ENCODE peak calls at places on chromosomes 2 and 18, in nine cellular contexts. F, Z, W, J, Q, C, P, L and M are unnamed samples.

GRCh38 chr2:120494446-120494845 is 148.5 kb downstream of the INHBB start:
- DNase-seq in F (no peak), Z (no peak), W (no peak), J (no peak), Q (no peak), C (peak; percentile 36), P (no peak), L (no peak), M (no peak)

GRCh38 chr2:233815861-233816260 is 37.7 kb downstream of the MROH2A start:
- DNase-seq in F (no peak), Z (no peak), W (no peak), J (no peak), Q (no peak), C (peak; percentile 27), P (no peak), L (no peak), M (no peak)

GRCh38 chr18:7590800-7591560 is 23.9 kb downstream of the PTPRM start:
- DNase-seq in F (peak; percentile 52), Z (no peak), W (no peak), J (no peak), Q (no peak), C (peak; percentile 65), P (no peak), L (no peak), M (no peak)

GRCh38 chr18:76390452-76391035 is 104.5 kb downstream of the ZNF516 start:
- DNase-seq in F (no peak), Z (no peak), W (no peak), J (no peak), Q (peak; percentile 74), C (no peak), P (no peak), L (no peak), M (no peak)

GRCh38 chr2:160989778-160990177 is 170.4 kb upstream of the TANK start:
- DNase-seq in F (no peak), Z (no peak), W (no peak), J (no peak), Q (no peak), C (no peak), P (no peak), L (no peak), M (no peak)

GRCh38 chr18:28794459-28795245 is 617.7 kb upstream of the CDH2 start:
- DNase-seq in F (peak; percentile 55), Z (no peak), W (no peak), J (peak; percentile 5), Q (no peak), C (peak; percentile 79), P (no peak), L (no peak), M (no peak)

GRCh38 chr2:36562245-36562644 is 35.7 kb downstream of the FEZ2 start:
- DNase-seq in F (peak; percentile 79), Z (no peak), W (no peak), J (peak; percentile 49), Q (no peak), C (peak; percentile 75), P (no peak), L (no peak), M (no peak)

GRCh38 chr2:30731248-30731647 is 76.0 kb downstream of the CAPN13 start:
- DNase-seq in F (no peak), Z (no peak), W (no peak), J (no peak), Q (no peak), C (no peak), P (no peak), L (no peak), M (no peak)

GRCh38 chr2:198096965-198097364 is 292.6 kb downstream of the PLCL1 start:
- DNase-seq in F (no peak), Z (no peak), W (no peak), J (no peak), Q (no peak), C (no peak), P (no peak), L (no peak), M (no peak)

GRCh38 chr2:204533629-204534370 is 11.5 kb upstream of the PARD3B start:
- DNase-seq in F (peak; percentile 69), Z (peak; percentile 38), W (no peak), J (peak; percentile 33), Q (peak; percentile 37), C (peak; percentile 63), P (no peak), L (no peak), M (no peak)

GRCh38 chr18:57789105-57789504 is 14.0 kb downstream of the ATP8B1 start:
- DNase-seq in F (peak; percentile 69), Z (no peak), W (no peak), J (no peak), Q (peak; percentile 73), C (peak; percentile 70), P (no peak), L (no peak), M (no peak)

GRCh38 chr2:240423788-240424191 is 11.7 kb upstream of the GPC1 start:
- DNase-seq in F (no peak), Z (no peak), W (no peak), J (no peak), Q (no peak), C (no peak), P (no peak), L (no peak), M (no peak)

GRCh38 chr2:239932881-239933735 is 92.0 kb downstream of the NDUFA10 start:
- DNase-seq in F (no peak), Z (no peak), W (no peak), J (no peak), Q (no peak), C (no peak), P (no peak), L (no peak), M (peak; percentile 5)

GRCh38 chr2:144785253-144785652 is 265.3 kb upstream of the ZEB2 start:
- DNase-seq in F (no peak), Z (no peak), W (no peak), J (no peak), Q (no peak), C (no peak), P (no peak), L (no peak), M (no peak)

GRCh38 chr2:74499269-74499939 is at the start of gene LBX2:
- DNase-seq in F (no peak), Z (peak; percentile 57), W (no peak), J (no peak), Q (peak; percentile 31), C (peak; percentile 63), P (no peak), L (no peak), M (no peak)

GRCh38 chr2:189763908-189764661 is 1.5 kb upstream of the OSGEPL1 start:
- DNase-seq in F (peak; percentile 46), Z (no peak), W (no peak), J (peak; percentile 10), Q (peak; percentile 1), C (peak; percentile 60), P (no peak), L (no peak), M (no peak)

GRCh38 chr2:101740555-101740964 is 43.1 kb downstream of the MAP4K4 start:
- DNase-seq in F (peak; percentile 37), Z (no peak), W (no peak), J (no peak), Q (no peak), C (no peak), P (no peak), L (no peak), M (no peak)

GRCh38 chr18:63316612-63317555 is 2.7 kb downstream of the BCL2 start:
- DNase-seq in F (no peak), Z (no peak), W (no peak), J (no peak), Q (peak; percentile 19), C (no peak), P (no peak), L (no peak), M (no peak)

GRCh38 chr18:63318882-63319382 is 637 bp downstream of the BCL2 start:
- DNase-seq in F (no peak), Z (no peak), W (no peak), J (no peak), Q (no peak), C (no peak), P (no peak), L (no peak), M (no peak)

GRCh38 chr18:63319383-63320040 is at the start of gene BCL2:
- DNase-seq in F (peak; percentile 24), Z (peak; percentile 50), W (no peak), J (peak; percentile 18), Q (peak; percentile 38), C (peak; percentile 67), P (no peak), L (peak; percentile 22), M (peak; percentile 13)

GRCh38 chr18:63317556-63317946 is 2.0 kb downstream of the BCL2 start:
- DNase-seq in F (no peak), Z (no peak), W (no peak), J (no peak), Q (no peak), C (no peak), P (no peak), L (no peak), M (no peak)

GRCh38 chr18:63317982-63318881 is 1.3 kb downstream of the BCL2 start:
- DNase-seq in F (no peak), Z (peak; percentile 84), W (peak; percentile 78), J (no peak), Q (peak; percentile 75), C (peak; percentile 47), P (no peak), L (peak; percentile 81), M (peak; percentile 58)
- H3K4me1 ChIP-seq in F (peaks cover 10% of the 10 kb centered on the region), Z (peaks cover 3% of the 10 kb centered on the region), W (peaks cover 30% of the 10 kb centered on the region), J (peaks cover 15% of the 10 kb centered on the region), Q (no peaks in the 10 kb centered on the region), C (peaks cover 8% of the 10 kb centered on the region), P (peaks cover 46% of the 10 kb centered on the region), L (peaks cover 51% of the 10 kb centered on the region), M (peaks cover 18% of the 10 kb centered on the region)

GRCh38 chr2:109030870-109031480 is 42.0 kb upstream of the EDAR start:
- DNase-seq in F (no peak), Z (no peak), W (no peak), J (no peak), Q (no peak), C (no peak), P (no peak), L (no peak), M (no peak)
- H3K4me3 ChIP-seq in F (no peak overlapping the region), Z (peak overlapping the region; percentile 32), W (peak overlapping the region; percentile 46), J (peak overlapping the region; percentile 43), Q (peak overlapping the region; percentile 49), C (peak overlapping the region; percentile 66), P (peak overlapping the region; percentile 17), L (peak overlapping the region; percentile 61), M (peak overlapping the region; percentile 8)

GRCh38 chr2:40330086-40330485 is 121.8 kb downstream of the SLC8A1 start:
- DNase-seq in F (no peak), Z (no peak), W (no peak), J (no peak), Q (no peak), C (no peak), P (no peak), L (no peak), M (no peak)
- H3K4me1 ChIP-seq in F (peaks cover 4% of the 10 kb centered on the region), Z (no peaks in the 10 kb centered on the region), W (no peaks in the 10 kb centered on the region), J (peaks cover 10% of the 10 kb centered on the region), Q (no peaks in the 10 kb centered on the region), C (peaks cover 6% of the 10 kb centered on the region), P (peaks cover 8% of the 10 kb centered on the region), L (no peaks in the 10 kb centered on the region), M (peaks cover 4% of the 10 kb centered on the region)

DNA sequence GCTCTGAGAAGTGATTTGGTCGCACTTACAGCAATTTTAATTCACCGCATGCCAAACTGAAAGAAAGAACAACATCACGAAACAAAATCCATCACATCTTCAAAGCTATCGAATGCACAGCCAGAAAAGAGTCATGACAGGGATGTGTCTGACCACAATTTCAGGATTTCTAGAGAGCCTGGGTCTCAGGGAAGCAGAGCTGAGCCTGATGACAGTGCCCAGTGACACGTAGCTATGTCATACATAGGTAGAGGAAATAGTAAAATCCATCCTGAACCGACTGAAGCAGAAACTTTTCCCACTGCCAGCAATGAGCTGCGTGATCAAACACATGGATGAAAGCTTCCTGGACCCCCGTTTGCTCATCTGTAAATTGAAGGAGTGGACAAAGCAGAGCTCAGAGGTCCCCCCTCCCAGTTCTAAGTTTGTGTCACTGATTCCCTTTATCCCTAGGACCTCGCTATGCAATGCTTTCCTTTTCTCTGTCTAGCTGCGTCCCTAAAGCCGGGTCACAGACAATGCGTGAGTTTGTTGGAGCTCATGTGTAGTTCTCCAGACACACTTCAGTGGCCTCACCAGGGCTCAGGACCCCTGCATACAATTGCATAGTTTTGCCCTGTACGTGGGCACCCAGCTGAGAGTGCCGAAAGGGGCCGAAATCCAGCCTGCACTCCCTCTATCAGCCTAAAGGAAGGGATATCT is 37.6 kb downstream of the CCBE1 start:
- DNase-seq in F (peak; percentile 50), Z (no peak), W (no peak), J (no peak), Q (no peak), C (peak; percentile 74), P (no peak), L (no peak), M (no peak)
- H3K4me3 ChIP-seq in F (peak overlapping the region; percentile 33), Z (no peak overlapping the region), W (no peak overlapping the region), J (no peak overlapping the region), Q (no peak overlapping the region), C (peak overlapping the region; percentile 75), P (no peak overlapping the region), L (no peak overlapping the region), M (no peak overlapping the region)